ENCODE peak calls at places on chromosomes 5 and 9, in five cellular contexts. B is colonic mucosa; Q is suprapubic skin; A is CD8-positive, alpha-beta memory T cell; K is lower lobe of right lung. N is an unnamed sample.

GRCh38 chr5:72653586-72653985 is 146.4 kb upstream of the ZNF366 start:
- DNase-seq in K (no peak), A (no peak), Q (no peak), B (no peak), N (no peak)

GRCh38 chr5:130290219-130290618 is 386.0 kb downstream of the CHSY3 start:
- DNase-seq in K (no peak), A (no peak), Q (no peak), B (no peak), N (no peak)

GRCh38 chr9:26955222-26955903 is 849 bp upstream of the IFT74 start:
- DNase-seq in Q (no peak), B (peak), A (no peak), K (no peak), N (no peak)

GRCh38 chr5:151345808-151346478 is 1.4 kb downstream of the SLC36A2 start:
- DNase-seq in Q (no peak), K (no peak), A (no peak), B (no peak), N (no peak)

GRCh38 chr9:7303932-7304331 is 495.6 kb downstream of the DMAC1 start:
- DNase-seq in Q (no peak), A (no peak), K (no peak), B (no peak), N (no peak)

GRCh38 chr5:140042551-140043507 is at the start of gene NRG2:
- DNase-seq in B (peak), Q (peak), K (peak), A (peak), N (peak)

GRCh38 chr5:96904054-96904931 is 28.0 kb downstream of the ERAP2 start:
- DNase-seq in B (no peak), K (no peak), Q (no peak), A (no peak), N (no peak)

GRCh38 chr5:68116408-68116807 is 99.1 kb upstream of the PIK3R1 start:
- DNase-seq in K (no peak), A (no peak), Q (no peak), B (no peak), N (no peak)

GRCh38 chr5:132487095-132487428 is 3.5 kb downstream of the IRF1 start:
- DNase-seq in A (no peak), Q (peak), K (no peak), B (peak), N (no peak)

GRCh38 chr5:130727834-130728233 is 437.2 kb downstream of the HINT1 start:
- DNase-seq in K (no peak), Q (no peak), A (no peak), B (no peak), N (no peak)

GRCh38 chr5:68544656-68545565 is 329.4 kb downstream of the PIK3R1 start:
- DNase-seq in A (no peak), B (peak), K (no peak), Q (no peak), N (no peak)

GRCh38 chr9:115593587-115594091 is 475.7 kb upstream of the TNC start:
- DNase-seq in A (no peak), K (no peak), Q (no peak), B (no peak), N (no peak)

GRCh38 chr5:95861221-95861857 is 38.8 kb upstream of the GLRX start:
- DNase-seq in B (peak), Q (peak), K (peak), A (no peak), N (peak)

GRCh38 chr9:133239533-133240090 is 30.6 kb upstream of the OBP2B start:
- DNase-seq in K (no peak), A (no peak), Q (no peak), B (no peak), N (no peak)

GRCh38 chr9:134349941-134350340 is 23.7 kb downstream of the RXRA start:
- DNase-seq in Q (no peak), A (no peak), K (no peak), B (no peak), N (no peak)

GRCh38 chr9:85741112-85741874 is 461 bp downstream of the AGTPBP1 start:
- DNase-seq in B (peak), K (peak), Q (peak), A (peak), N (peak)

GRCh38 chr5:111453747-111454146 is 58.6 kb downstream of the STARD4 start:
- DNase-seq in Q (no peak), A (no peak), B (no peak), K (no peak), N (no peak)

GRCh38 chr5:40405230-40405629 is 274.5 kb upstream of the PTGER4 start:
- DNase-seq in K (no peak), Q (no peak), B (no peak), A (no peak), N (no peak)

GRCh38 chr9:77980622-77981021 is 51.0 kb downstream of the GNAQ start:
- DNase-seq in K (no peak), Q (no peak), B (no peak), A (no peak), N (no peak)

GRCh38 chr5:31730139-31730538 is 91.2 kb downstream of the PDZD2 start:
- DNase-seq in A (no peak), K (no peak), B (no peak), Q (no peak), N (no peak)

GRCh38 chr5:135821061-135821781 is 13.2 kb upstream of the SLC25A48 start:
- DNase-seq in B (no peak), A (no peak), Q (no peak), K (no peak), N (no peak)

GRCh38 chr9:36056896-36057295 is 20.2 kb downstream of the RECK start:
- DNase-seq in A (no peak), K (no peak), B (no peak), Q (no peak), N (no peak)

GRCh38 chr9:86783884-86784283 is 163.4 kb downstream of the GAS1 start:
- DNase-seq in K (no peak), A (no peak), Q (no peak), B (no peak), N (no peak)

GRCh38 chr5:132807163-132807838 is 5.8 kb upstream of the SOWAHA start:
- DNase-seq in Q (peak), K (no peak), A (no peak), B (peak), N (peak)

GRCh38 chr5:68490401-68490800 is 274.8 kb downstream of the PIK3R1 start:
- DNase-seq in K (no peak), B (no peak), A (no peak), Q (no peak), N (no peak)

GRCh38 chr5:36363776-36364175 is 62.1 kb upstream of the RANBP3L start:
- DNase-seq in A (no peak), K (no peak), B (no peak), Q (no peak), N (no peak)
- H3K27ac ChIP-seq in A (no peak), K (no peak), B (no peak), Q (no peak), N (no peak)

GRCh38 chr5:113176734-113177133 is 200.1 kb downstream of the DCP2 start:
- DNase-seq in Q (no peak), A (no peak), K (no peak), B (no peak), N (no peak)
- H3K27ac ChIP-seq in Q (no peak), A (no peak), K (no peak), B (no peak), N (no peak)

DNA sequence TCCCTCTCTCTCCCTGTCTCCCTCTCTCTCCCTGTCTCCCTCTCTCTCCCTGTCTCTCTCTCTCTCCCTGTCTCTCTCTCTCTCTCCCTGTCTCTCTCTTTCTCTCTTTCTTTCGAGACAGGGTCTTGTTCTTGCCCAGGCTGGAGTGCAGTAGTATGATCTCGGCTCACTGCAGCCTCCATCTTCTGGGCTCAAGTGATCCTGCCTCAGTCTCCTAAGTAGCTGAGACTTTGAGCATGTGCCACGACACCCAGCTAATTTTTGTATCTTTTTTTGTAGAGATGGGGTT is 14.3 kb downstream of the TRIO start:
- DNase-seq in Q (no peak), A (no peak), K (no peak), B (no peak), N (no peak)
- H3K27ac ChIP-seq in Q (no peak), A (no peak), K (no peak), B (peak), N (no peak)

GRCh38 chr5:43413966-43414365 is 1.8 kb upstream of the CCL28 start:
- DNase-seq in B (no peak), K (no peak), Q (no peak), A (no peak), N (no peak)

GRCh38 chr5:43411489-43411888 is 702 bp downstream of the CCL28 start:
- DNase-seq in Q (no peak), K (no peak), A (no peak), B (peak), N (no peak)

GRCh38 chr5:43412151-43412550 is at the start of gene CCL28:
- DNase-seq in K (no peak), A (no peak), Q (no peak), B (peak), N (no peak)

GRCh38 chr5:43409809-43410271 is 2.4 kb downstream of the CCL28 start:
- DNase-seq in A (no peak), K (no peak), Q (no peak), B (peak), N (no peak)

GRCh38 chr5:43410414-43410813 is 1.8 kb downstream of the CCL28 start:
- DNase-seq in B (no peak), Q (no peak), A (no peak), K (no peak), N (no peak)
- H3K27ac ChIP-seq in B (peak), Q (no peak), A (no peak), K (peak), N (no peak)

N was measured in substantia nigra.